ENCODE peak calls at places on chromosomes 11 and 22, in four cellular contexts. One of them, this sample, is unnamed.

GRCh38 chr11:121291896-121292502 is 572 bp upstream of the SC5D start:
- DNase-seq in H1: no peak
- DNase-seq in HepG2: no peak
- DNase-seq in GM12878: peak
- DNase-seq in this sample: no peak

GRCh38 chr22:29268511-29269229 is 602 bp downstream of the EWSR1 start:
- DNase-seq in HepG2: peak
- DNase-seq in GM12878: no peak
- DNase-seq in H1: no peak
- DNase-seq in this sample: no peak

GRCh38 chr22:32355760-32356159 is 1.9 kb upstream of the RFPL3 start:
- DNase-seq in HepG2: peak
- DNase-seq in GM12878: no peak
- DNase-seq in H1: no peak
- DNase-seq in this sample: no peak

GRCh38 chr11:95922536-95923440 is 1.1 kb downstream of the MTMR2 start:
- DNase-seq in GM12878: no peak
- DNase-seq in H1: no peak
- DNase-seq in HepG2: no peak
- DNase-seq in this sample: no peak

GRCh38 chr22:40512426-40513136 is 123.9 kb downstream of the MRTFA start:
- DNase-seq in GM12878: no peak
- DNase-seq in H1: no peak
- DNase-seq in HepG2: peak
- DNase-seq in this sample: no peak

GRCh38 chr11:106950067-106950491 is 68.2 kb downstream of the GUCY1A2 start:
- DNase-seq in GM12878: no peak
- DNase-seq in H1: no peak
- DNase-seq in HepG2: no peak
- DNase-seq in this sample: no peak

GRCh38 chr11:121467965-121468364 is 15.2 kb upstream of the SORL1-AS1 start:
- DNase-seq in GM12878: peak
- DNase-seq in HepG2: no peak
- DNase-seq in H1: no peak
- DNase-seq in this sample: no peak

GRCh38 chr22:49113758-49114157 is 713.9 kb downstream of the BRD1 start:
- DNase-seq in GM12878: no peak
- DNase-seq in H1: no peak
- DNase-seq in HepG2: no peak
- DNase-seq in this sample: no peak

GRCh38 chr11:110730773-110731172 is 18.5 kb upstream of the ARHGAP20 start:
- DNase-seq in GM12878: no peak
- DNase-seq in H1: no peak
- DNase-seq in HepG2: no peak
- DNase-seq in this sample: no peak

GRCh38 chr22:28562324-28562723 is 117.3 kb downstream of the TTC28 start:
- DNase-seq in HepG2: no peak
- DNase-seq in GM12878: no peak
- DNase-seq in H1: no peak
- DNase-seq in this sample: no peak

GRCh38 chr11:118241191-118242098 is 10.7 kb downstream of the MPZL3 start:
- DNase-seq in H1: no peak
- DNase-seq in GM12878: no peak
- DNase-seq in HepG2: peak
- DNase-seq in this sample: no peak

GRCh38 chr11:5288912-5289525 is 12.7 kb downstream of the OR51B4 start:
- DNase-seq in H1: no peak
- DNase-seq in GM12878: no peak
- DNase-seq in HepG2: no peak
- DNase-seq in this sample: no peak
- TF ChIP-seq SUZ12 in H1: no peak
- TF ChIP-seq SUZ12 in GM12878: no peak
- TF ChIP-seq SUZ12 in HepG2: no peak
- TF ChIP-seq SUZ12 in this sample: no peak

GRCh38 chr11:113160652-113161051 is 153.7 kb upstream of the TTC12 start:
- DNase-seq in HepG2: no peak
- DNase-seq in H1: no peak
- DNase-seq in GM12878: no peak
- DNase-seq in this sample: no peak

GRCh38 chr11:113159967-113160621 is 154.3 kb upstream of the TTC12 start:
- DNase-seq in HepG2: no peak
- DNase-seq in H1: no peak
- DNase-seq in GM12878: no peak
- DNase-seq in this sample: no peak

GRCh38 chr11:113161671-113162589 is 152.5 kb upstream of the TTC12 start:
- DNase-seq in GM12878: no peak
- DNase-seq in HepG2: no peak
- DNase-seq in H1: no peak
- DNase-seq in this sample: no peak

GRCh38 chr11:113163291-113164030 is 150.9 kb upstream of the TTC12 start:
- DNase-seq in H1: no peak
- DNase-seq in HepG2: no peak
- DNase-seq in GM12878: no peak
- DNase-seq in this sample: no peak

DNA sequence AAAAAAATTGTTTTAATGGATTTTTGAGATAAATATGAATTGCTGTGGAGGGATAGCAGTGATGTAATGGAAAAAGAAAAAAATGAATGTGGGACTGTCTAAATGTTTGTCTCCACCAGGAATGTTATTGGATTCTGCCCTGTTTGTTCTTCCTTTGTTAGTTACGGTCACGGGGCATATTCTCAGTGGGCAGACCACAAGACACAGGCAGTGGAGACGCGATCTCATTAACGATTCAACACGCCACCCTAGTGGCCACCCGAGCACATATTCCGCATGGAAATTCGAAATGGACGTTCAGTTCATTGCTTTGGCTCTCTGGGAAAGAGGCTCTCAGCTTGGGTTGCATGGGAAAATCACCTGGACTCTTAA is 151.8 kb upstream of the TTC12 start:
- DNase-seq in GM12878: no peak
- DNase-seq in HepG2: no peak
- DNase-seq in H1: no peak
- DNase-seq in this sample: peak
- TF ChIP-seq SP1 in GM12878: no peak
- TF ChIP-seq SP1 in HepG2: no peak
- TF ChIP-seq SP1 in H1: no peak
- TF ChIP-seq SP1 in this sample: no peak

GRCh38 chr22:46686221-46686872 is 51.7 kb downstream of the CERK start:
- DNase-seq in HepG2: no peak
- DNase-seq in GM12878: no peak
- DNase-seq in H1: no peak
- DNase-seq in this sample: no peak
- TF ChIP-seq SUZ12 in HepG2: no peak
- TF ChIP-seq SUZ12 in GM12878: no peak
- TF ChIP-seq SUZ12 in H1: no peak
- TF ChIP-seq SUZ12 in this sample: no peak

DNA sequence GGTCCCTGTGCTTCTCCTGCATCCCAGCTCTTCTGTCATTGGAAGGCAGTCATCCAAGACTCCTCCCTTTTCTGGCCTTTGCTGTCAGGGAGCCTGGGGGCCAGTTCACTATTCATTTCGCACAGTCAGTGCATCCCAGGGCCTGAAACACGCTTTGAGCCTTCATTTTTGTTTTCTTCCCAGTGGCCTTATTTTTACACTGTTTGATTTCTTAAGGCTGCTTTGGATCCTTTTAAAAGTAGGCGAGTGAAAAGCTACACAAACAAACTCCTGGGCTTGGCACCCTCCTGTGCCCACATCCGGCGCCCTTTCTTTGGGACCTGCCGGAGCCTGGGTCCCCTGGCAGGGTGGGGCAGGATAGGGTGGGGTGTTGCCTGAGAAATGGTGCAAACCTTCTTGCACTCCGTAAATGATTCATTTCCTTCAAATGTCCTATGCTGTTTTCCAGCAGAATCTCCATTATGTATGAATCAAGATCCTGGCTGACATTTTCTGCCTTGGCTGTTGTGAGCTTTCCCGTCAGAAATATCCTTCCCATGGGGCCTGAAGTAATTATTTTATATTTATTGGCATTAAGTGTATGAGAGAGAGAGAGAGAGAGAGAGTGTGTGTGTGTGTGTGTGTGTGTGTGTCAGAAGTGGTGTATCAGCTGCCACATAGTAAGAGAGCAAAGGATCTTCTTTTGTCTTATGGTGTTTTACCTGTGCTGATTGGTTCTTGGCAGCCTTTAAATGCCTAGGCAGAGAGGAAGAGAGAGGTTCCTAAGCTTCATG is 45.6 kb downstream of the BCR start:
- DNase-seq in HepG2: no peak
- DNase-seq in H1: no peak
- DNase-seq in GM12878: no peak
- DNase-seq in this sample: no peak
- TF ChIP-seq SP1 in HepG2: no peak
- TF ChIP-seq SP1 in H1: no peak
- TF ChIP-seq SP1 in GM12878: no peak
- TF ChIP-seq SP1 in this sample: no peak